ENCODE peak calls at places on chromosomes 5 and 9, in four cellular contexts. G is GM03348, L is right atrium auricular region, X is AG09319. A is an unnamed sample.

GRCh38 chr5:179051784-179052183 is 8.4 kb upstream of the ZNF354C start:
- DNase-seq in L (no peak), G (no peak), X (no peak), A (no peak)

GRCh38 chr9:15468113-15468512 is 42.7 kb downstream of the PSIP1 start:
- DNase-seq in L (no peak), X (no peak), G (no peak), A (no peak)

GRCh38 chr9:135592625-135593024 is 31.1 kb downstream of the PAEP start:
- DNase-seq in G (peak; percentile 4), L (no peak), X (no peak), A (peak; percentile 54)

GRCh38 chr5:31614147-31615030 is 24.5 kb upstream of the PDZD2 start:
- DNase-seq in G (no peak), X (no peak), L (no peak), A (no peak)

GRCh38 chr9:19378647-19379046 is 1.4 kb downstream of the RPS6 start:
- DNase-seq in G (no peak), L (no peak), X (no peak), A (no peak)

GRCh38 chr9:105142406-105143092 is 101.9 kb upstream of the SLC44A1 start:
- DNase-seq in X (no peak), L (no peak), G (peak; percentile 73), A (no peak)

GRCh38 chr5:87529486-87530076 is 116.9 kb upstream of the CCNH start:
- DNase-seq in G (no peak), L (no peak), X (no peak), A (no peak)

GRCh38 chr9:21443849-21444625 is 3.8 kb downstream of the IFNA1 start:
- DNase-seq in L (no peak), G (no peak), X (no peak), A (no peak)

GRCh38 chr5:87116821-87117512 is 150.7 kb upstream of the RASA1 start:
- DNase-seq in X (no peak), L (no peak), G (no peak), A (no peak)

GRCh38 chr5:10409504-10409903 is 32.2 kb upstream of the ROPN1L start:
- DNase-seq in L (no peak), X (no peak), G (no peak), A (no peak)

GRCh38 chr9:120668399-120668798 is 45.9 kb downstream of the MEGF9 start:
- DNase-seq in L (no peak), G (no peak), X (no peak), A (no peak)

GRCh38 chr9:80928697-80929096 is 760.6 kb downstream of the TLE1 start:
- DNase-seq in L (no peak), X (no peak), G (no peak), A (no peak)

GRCh38 chr9:79581388-79581787 is 9.6 kb downstream of the TLE4 start:
- DNase-seq in X (no peak), G (no peak), L (no peak), A (no peak)

GRCh38 chr9:5326893-5327548 is 12.7 kb downstream of the RLN1 start:
- DNase-seq in L (no peak), G (no peak), X (no peak), A (no peak)

GRCh38 chr5:145295236-145295635 is 539.9 kb downstream of the PRELID2 start:
- DNase-seq in L (no peak), G (no peak), X (no peak), A (no peak)

GRCh38 chr5:112709416-112709815 is 28.3 kb upstream of the APC start:
- DNase-seq in G (no peak), L (no peak), X (no peak), A (no peak)

GRCh38 chr9:21252727-21253547 is 13.1 kb upstream of the IFNA14 start:
- DNase-seq in X (peak; percentile 2), L (no peak), G (peak; percentile 39), A (no peak)

GRCh38 chr5:41291323-41291722 is 78.0 kb upstream of the C6 start:
- DNase-seq in L (no peak), X (no peak), G (no peak), A (no peak)